ENCODE peak calls at places on chromosomes 3 and 15, in eight cellular contexts. R, U, P, G, Z, H, A and J are unnamed samples.
A peak's percentile ranks its signal among the peaks of the same experiment; 100 is the strongest.

GRCh38 chr3:191065183-191065805 is 133.7 kb upstream of the OSTN start:
- DNase-seq in R (peak; percentile 13), U (no peak), P (no peak), G (no peak), Z (no peak), H (no peak), A (no peak), J (no peak)

GRCh38 chr3:130699765-130700164 is 46.9 kb downstream of the PIK3R4 start:
- DNase-seq in R (peak; percentile 23), U (no peak), P (peak; percentile 14), G (peak; percentile 42), Z (no peak), H (no peak), A (no peak), J (peak; percentile 39)

GRCh38 chr3:66747251-66747650 is 246.4 kb upstream of the LRIG1 start:
- DNase-seq in R (no peak), U (no peak), P (no peak), G (no peak), Z (no peak), H (no peak), A (no peak), J (no peak)

GRCh38 chr15:59396211-59396610 is 23.5 kb upstream of the MYO1E start:
- DNase-seq in R (no peak), U (no peak), P (no peak), G (no peak), Z (no peak), H (no peak), A (no peak), J (no peak)

GRCh38 chr3:38022887-38023709 is 6.3 kb downstream of the PLCD1 start:
- DNase-seq in R (no peak), U (peak; percentile 41), P (no peak), G (no peak), Z (no peak), H (no peak), A (peak; percentile 37), J (no peak)

GRCh38 chr3:63047068-63047467 is 171.9 kb upstream of the CADPS start:
- DNase-seq in R (no peak), U (no peak), P (no peak), G (no peak), Z (no peak), H (no peak), A (peak; percentile 32), J (no peak)

GRCh38 chr3:125072310-125072709 is 16.5 kb upstream of the HEG1 start:
- DNase-seq in R (no peak), U (no peak), P (no peak), G (no peak), Z (no peak), H (no peak), A (no peak), J (no peak)

GRCh38 chr3:103218793-103219192 is 784.0 kb downstream of the ZPLD1 start:
- DNase-seq in R (no peak), U (no peak), P (no peak), G (peak; percentile 16), Z (no peak), H (no peak), A (no peak), J (no peak)

GRCh38 chr15:23687143-23687470 is at the start of gene NDN:
- DNase-seq in R (peak; percentile 31), U (peak; percentile 67), P (no peak), G (no peak), Z (peak; percentile 64), H (no peak), A (peak; percentile 70), J (peak; percentile 37)

GRCh38 chr3:175404026-175404425 is 544.9 kb downstream of the NAALADL2 start:
- DNase-seq in R (peak; percentile 25), U (no peak), P (no peak), G (no peak), Z (no peak), H (no peak), A (no peak), J (no peak)

GRCh38 chr3:124272611-124273151 is 280.8 kb upstream of the ROPN1 start:
- DNase-seq in R (peak; percentile 8), U (no peak), P (no peak), G (no peak), Z (no peak), H (no peak), A (no peak), J (no peak)

GRCh38 chr15:100266166-100266565 is 75.6 kb downstream of the ADAMTS17 start:
- DNase-seq in R (no peak), U (no peak), P (no peak), G (no peak), Z (no peak), H (no peak), A (no peak), J (no peak)

GRCh38 chr3:71309342-71309741 is 274.2 kb downstream of the FOXP1 start:
- DNase-seq in R (no peak), U (no peak), P (no peak), G (no peak), Z (no peak), H (no peak), A (no peak), J (peak; percentile 87)

GRCh38 chr3:147620906-147621305 is 211.7 kb downstream of the ZIC1 start:
- DNase-seq in R (no peak), U (no peak), P (peak; percentile 32), G (no peak), Z (no peak), H (no peak), A (no peak), J (no peak)

GRCh38 chr15:78454992-78455391 is 17.0 kb downstream of the IREB2 start:
- DNase-seq in R (no peak), U (no peak), P (no peak), G (peak; percentile 37), Z (no peak), H (no peak), A (no peak), J (no peak)

GRCh38 chr3:45212095-45212468 is 14.0 kb downstream of the TMEM158 start:
- DNase-seq in R (no peak), U (no peak), P (no peak), G (no peak), Z (no peak), H (no peak), A (no peak), J (no peak)

GRCh38 chr3:27715454-27715806 is 6.7 kb downstream of the EOMES start:
- DNase-seq in R (no peak), U (no peak), P (no peak), G (no peak), Z (no peak), H (no peak), A (no peak), J (no peak)
- H3K4me3 ChIP-seq in R (no peak overlapping the region), U (peak overlapping the region; percentile 66), P (no peak overlapping the region), G (no peak overlapping the region), Z (peak overlapping the region; percentile 65), H (peak overlapping the region; percentile 5), A (peak overlapping the region; percentile 28), J (no peak overlapping the region)

GRCh38 chr3:21750291-21750690 is 719 bp downstream of the ZNF385D start:
- DNase-seq in R (peak; percentile 2), U (no peak), P (peak; percentile 29), G (peak; percentile 3), Z (no peak), H (no peak), A (no peak), J (no peak)
- H3K4me3 ChIP-seq in R (peak overlapping the region; percentile 14), U (peak overlapping the region; percentile 41), P (peak overlapping the region; percentile 53), G (no peak overlapping the region), Z (peak overlapping the region; percentile 71), H (peak overlapping the region; percentile 55), A (peak overlapping the region; percentile 58), J (no peak overlapping the region)

GRCh38 chr3:146160233-146160963 is 586 bp downstream of the PLOD2 start:
- DNase-seq in R (peak; percentile 86), U (peak; percentile 48), P (peak; percentile 64), G (peak; percentile 74), Z (peak; percentile 21), H (peak; percentile 38), A (peak; percentile 52), J (no peak)

GRCh38 chr3:146161725-146162047 is 702 bp upstream of the PLOD2 start:
- DNase-seq in R (peak; percentile 94), U (no peak), P (peak; percentile 42), G (no peak), Z (peak; percentile 23), H (no peak), A (peak; percentile 56), J (no peak)

GRCh38 chr3:146162561-146162960 is 1.6 kb upstream of the PLOD2 start:
- DNase-seq in R (no peak), U (no peak), P (no peak), G (no peak), Z (no peak), H (no peak), A (no peak), J (no peak)

GRCh38 chr3:146159616-146160232 is 1.3 kb downstream of the PLOD2 start:
- DNase-seq in R (no peak), U (no peak), P (no peak), G (peak; percentile 40), Z (no peak), H (no peak), A (no peak), J (no peak)

DNA sequence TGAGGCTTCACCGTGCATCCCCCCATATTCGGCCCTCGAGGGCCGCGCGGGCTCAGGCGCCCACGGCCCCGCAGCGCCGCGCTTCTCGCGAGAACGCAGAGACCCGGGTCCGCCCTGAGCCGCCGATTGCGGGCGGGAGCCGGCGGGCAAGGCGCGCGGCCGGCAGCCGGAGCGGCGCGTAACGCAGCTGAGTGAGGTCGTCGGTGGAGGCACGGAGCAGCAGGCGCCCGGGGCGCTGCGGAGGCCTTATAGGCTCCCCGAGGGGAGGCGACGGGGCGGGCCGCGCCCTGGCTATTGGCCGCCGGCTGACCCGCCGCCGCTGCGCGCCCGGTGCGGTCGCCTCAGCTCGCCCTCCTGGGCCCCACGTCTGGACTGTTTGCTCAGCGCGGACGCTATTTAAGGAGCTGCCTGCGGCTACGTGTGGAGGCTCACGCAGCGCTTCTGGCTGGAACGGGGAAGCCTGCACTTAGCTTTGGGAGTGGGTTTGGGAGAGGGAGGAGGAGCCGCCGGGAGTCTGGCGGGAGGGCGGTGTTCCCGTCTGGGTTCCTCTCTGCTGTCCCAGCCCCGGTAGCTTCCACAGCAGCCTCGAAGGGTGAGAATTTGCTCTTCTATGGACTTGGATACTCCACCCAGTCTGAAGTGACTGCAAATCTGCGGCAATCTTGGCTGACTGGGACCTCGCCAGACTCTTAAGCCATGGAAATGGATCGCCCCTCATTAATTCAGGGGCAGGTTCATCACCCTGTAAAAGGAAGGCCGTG is at the start of gene PLOD2:
- DNase-seq in R (peak; percentile 95), U (peak; percentile 87), P (peak; percentile 85), G (peak; percentile 81), Z (peak; percentile 82), H (peak; percentile 75), A (peak; percentile 83), J (no peak)
- H3K4me3 ChIP-seq in R (peak within 1 kb of the TSS; percentile 94), U (peak within 1 kb of the TSS; percentile 84), P (peak within 1 kb of the TSS; percentile 95), G (peak within 1 kb of the TSS; percentile 69), Z (peak within 1 kb of the TSS; percentile 76), H (peak within 1 kb of the TSS; percentile 70), A (peak within 1 kb of the TSS; percentile 85), J (no peak within 1 kb of the TSS)

GRCh38 chr15:64772964-64773363 is 2.4 kb downstream of the RBPMS2 start:
- DNase-seq in R (no peak), U (no peak), P (no peak), G (no peak), Z (no peak), H (no peak), A (no peak), J (no peak)
- H3K4me3 ChIP-seq in R (no peak overlapping the region), U (no peak overlapping the region), P (no peak overlapping the region), G (no peak overlapping the region), Z (peak overlapping the region; percentile 67), H (no peak overlapping the region), A (no peak overlapping the region), J (no peak overlapping the region)

GRCh38 chr3:126858401-126858800 is 124.5 kb upstream of the PLXNA1 start:
- DNase-seq in R (no peak), U (no peak), P (no peak), G (no peak), Z (no peak), H (no peak), A (no peak), J (no peak)
- H3K4me3 ChIP-seq in R (no peak overlapping the region), U (no peak overlapping the region), P (no peak overlapping the region), G (no peak overlapping the region), Z (no peak overlapping the region), H (no peak overlapping the region), A (no peak overlapping the region), J (no peak overlapping the region)